ENCODE peak calls at places on chromosome 15, in four cellular contexts. P is GM12878, Z is K562, Y is SK-N-SH. E is an unnamed sample.

GRCh38 chr15:29968099-29968892 is 114.5 kb upstream of the GOLGA8J start:
- DNase-seq in P (no peak), Z (no peak), Y (peak; percentile 85), E (no peak)

GRCh38 chr15:90071220-90071807 is 31.0 kb downstream of the IDH2 start:
- DNase-seq in P (peak; percentile 54), Z (peak; percentile 87), Y (peak; percentile 88), E (peak; percentile 71)

GRCh38 chr15:80010131-80010673 is 39.2 kb upstream of the BCL2A1 start:
- DNase-seq in P (no peak), Z (no peak), Y (no peak), E (no peak)

GRCh38 chr15:64667736-64668161 is 107.6 kb downstream of the RBPMS2 start:
- DNase-seq in P (no peak), Z (no peak), Y (no peak), E (no peak)

GRCh38 chr15:40190591-40190990 is 29.7 kb downstream of the BUB1B start:
- DNase-seq in P (no peak), Z (no peak), Y (no peak), E (no peak)

GRCh38 chr15:28901987-28902745 is 16.4 kb downstream of the APBA2 start:
- DNase-seq in P (no peak), Z (peak; percentile 79), Y (no peak), E (no peak)

GRCh38 chr15:64905941-64906340 is 5.8 kb upstream of the ANKDD1A start:
- DNase-seq in P (no peak), Z (no peak), Y (no peak), E (no peak)

GRCh38 chr15:85854345-85855097 is 59.8 kb upstream of the KLHL25 start:
- DNase-seq in P (no peak), Z (peak; percentile 69), Y (peak; percentile 78), E (peak; percentile 52)

GRCh38 chr15:36784098-36784670 is 204.8 kb downstream of the CDIN1 start:
- DNase-seq in P (no peak), Z (no peak), Y (no peak), E (no peak)

GRCh38 chr15:91228391-91228790 is 128.3 kb downstream of the SV2B start:
- DNase-seq in P (no peak), Z (no peak), Y (no peak), E (no peak)

GRCh38 chr15:63019539-63020109 is 22.9 kb upstream of the TPM1 start:
- DNase-seq in P (no peak), Z (no peak), Y (no peak), E (peak; percentile 50)

GRCh38 chr15:60945196-60945595 is 283.9 kb downstream of the RORA start:
- DNase-seq in P (no peak), Z (no peak), Y (peak; percentile 87), E (no peak)

GRCh38 chr15:100661161-100661560 is 58.8 kb downstream of the ASB7 start:
- DNase-seq in P (no peak), Z (no peak), Y (no peak), E (no peak)

GRCh38 chr15:45914425-45914824 is 279.6 kb downstream of the SQOR start:
- DNase-seq in P (no peak), Z (no peak), Y (no peak), E (no peak)

GRCh38 chr15:41443275-41443674 is 26.4 kb downstream of the RTF1 start:
- DNase-seq in P (no peak), Z (no peak), Y (no peak), E (peak; percentile 25)

GRCh38 chr15:20280933-20281463 is 260.6 kb downstream of the GOLGA6L6 start:
- DNase-seq in P (no peak), Z (no peak), Y (no peak), E (no peak)

GRCh38 chr15:79702621-79703020 is 194.2 kb downstream of the MTHFS start:
- DNase-seq in P (no peak), Z (no peak), Y (no peak), E (no peak)

GRCh38 chr15:77904901-77905300 is 172.6 kb downstream of the TBC1D2B start:
- DNase-seq in P (no peak), Z (no peak), Y (no peak), E (no peak)

GRCh38 chr15:68776477-68777270 is 44.0 kb downstream of the ANP32A start:
- DNase-seq in P (no peak), Z (no peak), Y (no peak), E (no peak)

GRCh38 chr15:48897144-48897814 is 19.3 kb downstream of the EID1 start:
- DNase-seq in P (no peak), Z (peak; percentile 50), Y (no peak), E (no peak)

GRCh38 chr15:30924353-30924752 is 20.6 kb downstream of the FAN1 start:
- DNase-seq in P (no peak), Z (no peak), Y (no peak), E (no peak)

GRCh38 chr15:20642054-20642767 is 100.6 kb upstream of the GOLGA6L6 start:
- DNase-seq in P (no peak), Z (no peak), Y (no peak), E (peak; percentile 29)

GRCh38 chr15:85004551-85004950 is 22.9 kb downstream of the PDE8A start:
- DNase-seq in P (no peak), Z (no peak), Y (no peak), E (no peak)

GRCh38 chr15:40161693-40162401 is 978 bp downstream of the BUB1B start:
- DNase-seq in P (no peak), Z (peak; percentile 18), Y (no peak), E (no peak)

GRCh38 chr15:35622641-35623340 is 76.8 kb upstream of the DPH6 start:
- DNase-seq in P (no peak), Z (no peak), Y (no peak), E (no peak)

GRCh38 chr15:39501366-39501765 is 79.5 kb upstream of the THBS1 start:
- DNase-seq in P (no peak), Z (no peak), Y (no peak), E (no peak)

GRCh38 chr15:39167114-39168058 is 413.5 kb upstream of the THBS1 start:
- DNase-seq in P (no peak), Z (no peak), Y (no peak), E (peak; percentile 48)

GRCh38 chr15:95826831-95827230 is 503.7 kb upstream of the NR2F2 start:
- DNase-seq in P (no peak), Z (peak; percentile 9), Y (no peak), E (no peak)

GRCh38 chr15:71654714-71655174 is 155.6 kb upstream of the NR2E3 start:
- DNase-seq in P (no peak), Z (no peak), Y (peak; percentile 47), E (peak; percentile 24)

GRCh38 chr15:85048430-85048829 is 66.8 kb downstream of the PDE8A start:
- DNase-seq in P (no peak), Z (no peak), Y (no peak), E (no peak)

GRCh38 chr15:94909510-94909909 is 678.1 kb downstream of the MCTP2 start:
- DNase-seq in P (no peak), Z (no peak), Y (no peak), E (no peak)

GRCh38 chr15:90519688-90520087 is 10.0 kb upstream of the CRTC3 start:
- DNase-seq in P (no peak), Z (no peak), Y (no peak), E (no peak)

GRCh38 chr15:34927726-34928125 is 41.8 kb downstream of the AQR start:
- DNase-seq in P (no peak), Z (no peak), Y (no peak), E (no peak)

GRCh38 chr15:35427091-35427490 is 118.9 kb downstream of the DPH6 start:
- DNase-seq in P (no peak), Z (no peak), Y (no peak), E (no peak)

GRCh38 chr15:62495670-62496328 is 330.7 kb upstream of the C2CD4B start:
- DNase-seq in P (no peak), Z (no peak), Y (peak; percentile 49), E (no peak)

GRCh38 chr15:74615313-74616019 is at the start of gene CLK3:
- DNase-seq in P (peak; percentile 79), Z (peak; percentile 95), Y (peak; percentile 99), E (peak; percentile 85)

GRCh38 chr15:62544446-62544845 is 379.4 kb upstream of the C2CD4B start:
- DNase-seq in P (no peak), Z (no peak), Y (no peak), E (no peak)

GRCh38 chr15:33226559-33227181 is 32.2 kb upstream of the FMN1 start:
- DNase-seq in P (peak; percentile 52), Z (peak; percentile 45), Y (peak; percentile 32), E (no peak)

GRCh38 chr15:55530861-55531313 is 22.9 kb upstream of the DNAAF4 start:
- DNase-seq in P (no peak), Z (no peak), Y (no peak), E (peak; percentile 4)
- TF ChIP-seq NFIC in P (no peak), Z (no peak), Y (no peak), E (no peak)

DNA sequence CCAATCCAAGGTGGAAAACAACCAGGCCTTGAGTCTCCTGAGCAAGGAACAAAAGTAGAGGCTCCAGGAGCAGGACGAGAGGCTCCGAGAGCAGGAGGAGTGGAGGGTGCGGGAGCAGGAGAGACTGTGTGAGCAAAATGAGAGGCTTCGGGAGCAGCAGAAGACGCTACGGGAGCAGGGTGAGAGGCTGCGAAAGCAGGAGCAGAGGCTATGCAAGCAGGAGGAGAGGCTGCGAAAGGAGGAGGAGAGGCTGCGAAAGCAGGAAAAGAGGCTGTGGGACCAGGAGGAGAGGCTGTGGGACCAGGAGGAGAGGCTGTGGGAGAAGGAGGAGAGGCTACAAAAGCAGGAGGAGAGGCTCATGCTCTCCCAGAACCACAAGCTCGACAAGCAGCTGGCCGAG is 60.3 kb upstream of the UBE2Q2 start:
- DNase-seq in P (no peak), Z (no peak), Y (no peak), E (no peak)
- TF ChIP-seq NFIC in P (no peak), Z (no peak), Y (no peak), E (no peak)

DNA sequence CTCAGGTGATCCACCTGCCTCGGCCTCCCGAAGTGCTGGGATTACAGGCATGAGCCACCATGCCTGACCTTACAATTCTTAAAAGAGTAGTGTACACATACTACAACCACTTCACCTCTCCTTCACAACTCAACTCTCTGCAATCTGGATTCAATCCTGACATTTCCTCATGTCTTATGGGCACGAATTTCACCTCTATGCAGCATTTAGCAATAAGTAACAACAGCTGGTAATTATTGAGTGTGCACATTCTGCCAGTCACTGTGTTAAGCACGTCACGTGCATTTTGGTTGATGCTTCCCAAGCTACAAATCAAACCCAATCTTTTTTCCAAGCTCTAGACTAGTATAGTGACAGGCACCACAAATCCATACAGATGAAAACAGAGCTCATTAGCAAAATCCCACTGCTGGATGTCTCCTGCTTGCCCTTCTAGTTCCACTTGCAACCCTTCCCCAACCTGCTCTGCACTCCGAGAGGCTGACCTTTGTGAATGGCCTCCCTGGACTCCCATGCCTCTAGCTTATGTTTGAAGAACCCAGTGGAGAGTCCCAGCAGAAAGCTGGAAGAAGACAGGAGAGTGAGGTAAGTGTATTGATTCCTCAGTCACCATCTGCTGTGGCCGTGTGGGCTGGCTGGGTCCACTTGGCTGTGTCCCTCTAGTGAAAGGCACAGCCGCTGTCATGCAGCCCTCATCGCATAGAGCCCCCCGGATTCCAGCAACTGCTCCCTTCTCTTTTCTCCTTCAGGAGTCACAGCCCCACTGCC is 176.5 kb downstream of the MEX3B start:
- DNase-seq in P (no peak), Z (no peak), Y (no peak), E (no peak)
- TF ChIP-seq NFIC in P (no peak), Z (no peak), Y (no peak), E (no peak)

GRCh38 chr15:69853572-69853971 is 244.1 kb downstream of the TLE3 start:
- DNase-seq in P (no peak), Z (no peak), Y (no peak), E (no peak)

GRCh38 chr15:69852482-69853275 is 245.0 kb downstream of the TLE3 start:
- DNase-seq in P (no peak), Z (no peak), Y (no peak), E (no peak)

GRCh38 chr15:69855601-69856000 is 242.1 kb downstream of the TLE3 start:
- DNase-seq in P (no peak), Z (no peak), Y (peak; percentile 46), E (no peak)

GRCh38 chr15:69855172-69855562 is 242.6 kb downstream of the TLE3 start:
- DNase-seq in P (no peak), Z (no peak), Y (peak; percentile 47), E (no peak)

GRCh38 chr15:69854521-69855171 is 243.1 kb downstream of the TLE3 start:
- DNase-seq in P (no peak), Z (no peak), Y (peak; percentile 39), E (no peak)
- TF ChIP-seq NFIC in P (no peak), Z (no peak), Y (peak; percentile 52), E (no peak)

E was measured in HepG2.